ENCODE peak calls at places on chromosomes 6 and 20, in five cellular contexts. H is Panc1, V is right lobe of liver, E is left lung, W is uterus. O is an unnamed sample.

GRCh38 chr20:9458075-9458818 is 56.1 kb upstream of the LAMP5 start:
- DNase-seq in E (no peak), H (no peak), W (no peak), V (no peak), O (peak; percentile 29)

GRCh38 chr6:40721252-40721936 is 134.2 kb upstream of the LRFN2 start:
- DNase-seq in H (no peak), V (no peak), W (no peak), E (no peak), O (no peak)

GRCh38 chr6:15501806-15502450 is 160.9 kb downstream of the DTNBP1 start:
- DNase-seq in V (no peak), H (no peak), W (peak; percentile 59), E (peak; percentile 68), O (no peak)

GRCh38 chr6:28615955-28616747 is 90.5 kb downstream of the GPX5 start:
- DNase-seq in E (no peak), W (no peak), H (no peak), V (no peak), O (no peak)

GRCh38 chr6:126804255-126805064 is 314.0 kb upstream of the RSPO3 start:
- DNase-seq in V (no peak), E (no peak), H (peak; percentile 35), W (peak; percentile 33), O (peak; percentile 15)

GRCh38 chr6:90885611-90886056 is 298.8 kb upstream of the MAP3K7 start:
- DNase-seq in W (no peak), H (no peak), E (no peak), V (no peak), O (no peak)

GRCh38 chr20:55528482-55528881 is 476.8 kb downstream of the CBLN4 start:
- DNase-seq in W (no peak), V (no peak), E (no peak), H (no peak), O (no peak)

GRCh38 chr6:167122041-167122826 is 662 bp upstream of the CCR6 start:
- DNase-seq in W (no peak), V (no peak), E (no peak), H (no peak), O (no peak)

GRCh38 chr20:34475979-34476736 is 40.1 kb upstream of the DYNLRB1 start:
- DNase-seq in W (peak; percentile 28), H (no peak), V (peak; percentile 57), E (peak; percentile 90), O (peak; percentile 67)

GRCh38 chr20:39853664-39854063 is 835.4 kb downstream of the MAFB start:
- DNase-seq in E (no peak), H (no peak), V (no peak), W (no peak), O (no peak)

GRCh38 chr6:146361367-146361924 is 182.2 kb upstream of the RAB32 start:
- DNase-seq in H (no peak), V (no peak), W (no peak), E (no peak), O (no peak)

GRCh38 chr6:154157706-154158105 is 118.7 kb downstream of the OPRM1 start:
- DNase-seq in E (no peak), H (no peak), W (no peak), V (no peak), O (no peak)

GRCh38 chr6:71287926-71288227 is 734 bp upstream of the OGFRL1 start:
- DNase-seq in E (no peak), H (no peak), V (no peak), W (no peak), O (no peak)

GRCh38 chr6:151757506-151757955 is 50.0 kb upstream of the ESR1 start:
- DNase-seq in V (no peak), W (no peak), E (no peak), H (no peak), O (no peak)

GRCh38 chr6:136113736-136114173 is 136.4 kb downstream of the MTFR2 start:
- DNase-seq in E (no peak), H (no peak), W (peak; percentile 69), V (no peak), O (peak; percentile 13)

GRCh38 chr20:49237531-49237930 is 18.3 kb downstream of the DDX27 start:
- DNase-seq in W (no peak), H (no peak), E (no peak), V (no peak), O (no peak)

GRCh38 chr20:57088436-57088835 is 178.0 kb downstream of the BMP7 start:
- DNase-seq in W (no peak), V (no peak), E (no peak), H (no peak), O (no peak)

GRCh38 chr20:22620342-22620741 is 36.0 kb upstream of the FOXA2 start:
- DNase-seq in V (no peak), H (no peak), E (peak; percentile 44), W (no peak), O (no peak)

GRCh38 chr6:128368213-128369000 is 152.0 kb downstream of the PTPRK start:
- DNase-seq in E (no peak), W (no peak), H (no peak), V (no peak), O (no peak)

GRCh38 chr6:30635834-30636233 is 9.2 kb downstream of the ATAT1 start:
- DNase-seq in H (no peak), V (no peak), E (no peak), W (no peak), O (no peak)

GRCh38 chr6:108170607-108171290 is 4.9 kb downstream of the NR2E1 start:
- DNase-seq in V (no peak), W (no peak), H (no peak), E (no peak), O (no peak)

GRCh38 chr6:54617730-54618129 is 228.8 kb upstream of the FAM83B start:
- DNase-seq in H (no peak), V (no peak), W (no peak), E (no peak), O (no peak)

GRCh38 chr6:24154121-24154520 is 28.1 kb downstream of the NRSN1 start:
- DNase-seq in V (no peak), E (no peak), W (no peak), H (no peak), O (no peak)

GRCh38 chr6:32060966-32061655 is 22.9 kb downstream of the CYP21A2 start:
- DNase-seq in W (no peak), E (peak; percentile 75), V (no peak), H (no peak), O (no peak)

GRCh38 chr6:18203786-18204185 is 48.6 kb downstream of the KDM1B start:
- DNase-seq in W (no peak), H (no peak), V (no peak), E (no peak), O (no peak)

GRCh38 chr6:33206864-33207568 is 1.3 kb upstream of the RING1 start:
- DNase-seq in W (no peak), V (no peak), E (no peak), H (no peak), O (no peak)

GRCh38 chr20:63326314-63327228 is 33.6 kb downstream of the COL20A1 start:
- DNase-seq in H (no peak), E (peak; percentile 47), V (peak; percentile 22), W (no peak), O (no peak)
- H3K27ac ChIP-seq in H (no peak overlapping the region), E (no peak overlapping the region), V (no peak overlapping the region), W (no peak overlapping the region), O (no peak overlapping the region)

GRCh38 chr20:54477556-54477955 is 2.2 kb downstream of the DOK5 start:
- DNase-seq in V (no peak), H (no peak), W (no peak), E (no peak), O (no peak)
- H3K4me3 ChIP-seq in V (no peak overlapping the region), H (no peak overlapping the region), W (no peak overlapping the region), E (no peak overlapping the region), O (no peak overlapping the region)

DNA sequence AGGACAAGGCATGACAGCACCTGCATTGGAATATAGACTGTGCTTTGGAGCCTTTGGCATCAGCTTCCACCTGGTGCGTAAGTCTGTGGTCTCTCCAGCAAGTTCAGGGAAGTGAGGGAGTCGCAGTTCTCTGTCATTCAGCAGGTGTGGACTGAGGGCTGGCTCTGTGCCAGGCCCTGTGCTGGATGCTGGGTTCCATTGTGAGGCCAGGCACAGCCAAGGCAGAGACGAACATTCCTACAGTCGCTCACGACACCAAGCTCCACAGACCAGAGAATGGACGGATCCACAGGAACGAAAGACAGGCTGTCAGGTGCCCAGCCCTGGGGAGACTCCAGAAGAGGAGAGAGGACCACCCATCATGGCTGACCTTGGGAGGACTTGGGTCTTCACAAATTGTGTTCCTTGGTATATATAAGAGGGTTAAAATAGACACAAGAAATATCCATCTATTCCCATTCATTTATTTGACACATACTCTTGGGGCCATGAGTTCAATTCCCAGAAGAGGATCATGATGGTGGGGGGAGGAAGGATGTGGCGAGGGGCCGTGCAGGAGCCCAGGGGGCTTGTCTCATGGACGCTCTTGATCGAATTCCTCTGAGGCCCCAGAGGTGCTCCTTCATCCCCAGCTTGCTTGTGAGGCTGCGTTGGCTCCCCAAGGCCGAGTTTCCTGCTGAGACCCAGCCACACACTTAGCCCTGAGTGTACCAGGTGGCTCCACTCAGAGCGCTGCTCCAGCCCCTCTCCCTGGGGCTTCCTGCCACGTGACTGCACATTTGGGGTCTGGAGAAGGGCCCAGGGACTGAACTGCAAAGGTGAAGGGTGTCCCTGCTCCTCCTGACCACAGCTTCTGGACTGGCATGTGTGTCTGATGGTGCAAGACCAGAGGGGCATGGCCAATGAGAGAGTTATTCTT is 3.5 kb upstream of the ZNF831 start:
- DNase-seq in W (no peak), E (no peak), H (no peak), V (no peak), O (no peak)
- H3K4me1 ChIP-seq in W (no peaks in the 10 kb centered on the region), E (peaks cover 4% of the 10 kb centered on the region), H (no peaks in the 10 kb centered on the region), V (no peaks in the 10 kb centered on the region), O (no peaks in the 10 kb centered on the region)

DNA sequence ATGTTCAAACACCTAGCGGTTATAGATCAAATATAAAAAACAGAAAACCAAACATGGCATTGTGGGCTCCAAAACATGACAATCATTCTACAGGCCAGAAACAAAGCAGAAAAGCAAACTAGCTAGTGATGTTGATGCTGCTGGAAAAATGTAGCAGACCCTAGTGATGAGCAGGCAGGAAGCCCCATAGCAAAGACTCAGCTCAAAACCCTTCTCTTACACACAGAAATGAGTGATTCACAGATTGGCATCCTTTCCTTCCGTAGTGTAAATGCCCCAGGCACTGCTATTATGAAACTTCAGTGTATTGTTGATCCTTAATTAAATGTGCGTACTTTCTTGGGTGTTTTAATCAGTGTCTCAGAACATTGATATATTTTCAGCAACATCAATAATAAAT is 425.1 kb downstream of the UTRN start:
- DNase-seq in V (no peak), W (no peak), E (no peak), H (peak; percentile 25), O (no peak)
- H3K27ac ChIP-seq in V (no peak overlapping the region), W (no peak overlapping the region), E (no peak overlapping the region), H (no peak overlapping the region), O (no peak overlapping the region)

GRCh38 chr6:163412345-163412744 is 2.2 kb upstream of the QKI start:
- DNase-seq in E (no peak), W (no peak), H (no peak), V (no peak), O (no peak)

GRCh38 chr6:163408352-163408991 is 6.0 kb upstream of the QKI start:
- DNase-seq in E (no peak), W (no peak), V (no peak), H (no peak), O (no peak)

GRCh38 chr6:163413054-163413344 is 1.5 kb upstream of the QKI start:
- DNase-seq in W (no peak), V (no peak), H (no peak), E (no peak), O (no peak)

GRCh38 chr6:163406830-163407229 is 7.7 kb upstream of the QKI start:
- DNase-seq in E (no peak), H (no peak), W (no peak), V (no peak), O (no peak)

GRCh38 chr6:163409712-163410111 is 4.8 kb upstream of the QKI start:
- DNase-seq in V (no peak), H (no peak), E (no peak), W (no peak), O (no peak)
- H3K4me3 ChIP-seq in V (no peak overlapping the region), H (no peak overlapping the region), E (no peak overlapping the region), W (no peak overlapping the region), O (no peak overlapping the region)